ENCODE peak calls at places on chromosome 3, in eight cellular contexts. X is psoas muscle; E is KBM-7; J is AG04450; T is body of pancreas; O is stimulated activated CD4-positive, alpha-beta T cell treated with anti-CD3 and anti-CD28 coated beads, Interleukin-15, amount 100 ng/mL, for 1 hour; S is hypothalamus; G is activated T-cell treated with anti-CD3 and anti-CD28 coated beads for 24 hours. R is an unnamed sample.

GRCh38 chr3:171277456-171278406 is 182.5 kb downstream of the TNIK start:
- DNase-seq in X (no peak), E (no peak), J (no peak), T (no peak), O (no peak), S (no peak), G (no peak), R (peak; percentile 1)

GRCh38 chr3:187945374-187945773 is 200.1 kb upstream of the BCL6 start:
- DNase-seq in X (no peak), E (no peak), J (no peak), T (no peak), O (no peak), S (no peak), G (no peak), R (no peak)

GRCh38 chr3:159856496-159857098 is 132.0 kb upstream of the IL12A start:
- DNase-seq in X (peak; percentile 63), E (peak; percentile 48), J (no peak), T (no peak), O (no peak), S (no peak), G (no peak), R (no peak)

GRCh38 chr3:70606018-70606417 is 293.6 kb upstream of the MDFIC2 start:
- DNase-seq in X (no peak), E (no peak), J (no peak), T (no peak), O (no peak), S (no peak), G (no peak), R (peak; percentile 7)

GRCh38 chr3:58474967-58475578 is 16.8 kb upstream of the KCTD6 start:
- DNase-seq in X (no peak), E (no peak), J (no peak), T (no peak), O (no peak), S (no peak), G (no peak), R (no peak)

GRCh38 chr3:38247366-38248035 is 18.1 kb upstream of the SLC22A13 start:
- DNase-seq in X (no peak), E (no peak), J (peak; percentile 64), T (no peak), O (no peak), S (no peak), G (no peak), R (no peak)

GRCh38 chr3:14154895-14155432 is 23.4 kb downstream of the XPC start:
- DNase-seq in X (no peak), E (peak; percentile 39), J (no peak), T (no peak), O (no peak), S (no peak), G (no peak), R (no peak)

GRCh38 chr3:13708301-13708700 is 159.4 kb downstream of the FBLN2 start:
- DNase-seq in X (no peak), E (no peak), J (no peak), T (no peak), O (no peak), S (no peak), G (no peak), R (no peak)

GRCh38 chr3:54309601-54310000 is 187.2 kb downstream of the CACNA2D3 start:
- DNase-seq in X (no peak), E (no peak), J (no peak), T (no peak), O (no peak), S (no peak), G (no peak), R (peak; percentile 2)

GRCh38 chr3:79415351-79415750 is 352.4 kb downstream of the ROBO1 start:
- DNase-seq in X (no peak), E (no peak), J (no peak), T (no peak), O (no peak), S (no peak), G (no peak), R (no peak)

GRCh38 chr3:190586631-190587000 is 72.7 kb downstream of the IL1RAP start:
- DNase-seq in X (no peak), E (peak; percentile 17), J (no peak), T (no peak), O (no peak), S (no peak), G (peak; percentile 29), R (peak; percentile 45)

GRCh38 chr3:78258798-78259197 is 1218.9 kb downstream of the ROBO2 start:
- DNase-seq in X (no peak), E (no peak), J (peak; percentile 63), T (no peak), O (no peak), S (no peak), G (no peak), R (no peak)

GRCh38 chr3:100875239-100875638 is 118.0 kb downstream of the ABI3BP start:
- DNase-seq in X (no peak), E (no peak), J (no peak), T (peak; percentile 96), O (no peak), S (no peak), G (no peak), R (peak; percentile 18)

R was measured in OCI-M1.